ENCODE peak calls at places on chromosomes 6 and 20, in eight cellular contexts. B, Y, N, L, H, W, M and K are unnamed samples.

GRCh38 chr6:129844118-129844891 is 16.8 kb downstream of the TMEM244 start:
- DNase-seq in B (no peak), Y (peak), N (peak), L (no peak), H (no peak), W (no peak), M (no peak), K (no peak)

GRCh38 chr6:168376120-168376519 is 56.5 kb upstream of the DACT2 start:
- DNase-seq in B (no peak), Y (no peak), N (no peak), L (peak), H (no peak), W (no peak), M (no peak), K (peak)

GRCh38 chr6:56058636-56059035 is 183.2 kb upstream of the BMP5 start:
- DNase-seq in B (no peak), Y (peak), N (no peak), L (no peak), H (no peak), W (no peak), M (no peak), K (no peak)

GRCh38 chr20:24751551-24751950 is 197.5 kb upstream of the CST7 start:
- DNase-seq in B (no peak), Y (no peak), N (no peak), L (no peak), H (no peak), W (no peak), M (no peak), K (no peak)

GRCh38 chr6:131488780-131489179 is 84.2 kb upstream of the ARG1 start:
- DNase-seq in B (no peak), Y (no peak), N (no peak), L (no peak), H (no peak), W (no peak), M (no peak), K (no peak)

GRCh38 chr6:145241039-145241438 is 494.3 kb downstream of the EPM2A start:
- DNase-seq in B (peak), Y (peak), N (peak), L (no peak), H (no peak), W (no peak), M (no peak), K (no peak)

GRCh38 chr20:2162125-2162822 is 60.6 kb downstream of the STK35 start:
- DNase-seq in B (no peak), Y (no peak), N (no peak), L (no peak), H (no peak), W (no peak), M (no peak), K (no peak)

GRCh38 chr20:35385733-35386132 is 26.0 kb downstream of the UQCC1 start:
- DNase-seq in B (no peak), Y (peak), N (peak), L (no peak), H (no peak), W (no peak), M (no peak), K (no peak)

GRCh38 chr20:50537546-50538201 is 27.5 kb downstream of the PTPN1 start:
- DNase-seq in B (no peak), Y (no peak), N (no peak), L (no peak), H (no peak), W (no peak), M (no peak), K (no peak)

GRCh38 chr6:138371720-138372119 is 6.0 kb upstream of the SMIM28 start:
- DNase-seq in B (no peak), Y (peak), N (peak), L (no peak), H (no peak), W (no peak), M (no peak), K (no peak)

GRCh38 chr20:54650201-54650722 is 174.9 kb downstream of the DOK5 start:
- DNase-seq in B (no peak), Y (no peak), N (peak), L (no peak), H (no peak), W (no peak), M (no peak), K (no peak)

GRCh38 chr6:142756215-142756630 is 188.8 kb downstream of the HIVEP2 start:
- DNase-seq in B (peak), Y (peak), N (peak), L (no peak), H (no peak), W (no peak), M (no peak), K (no peak)

GRCh38 chr6:56759521-56759920 is 116.8 kb upstream of the DST start:
- DNase-seq in B (no peak), Y (no peak), N (no peak), L (no peak), H (no peak), W (no peak), M (no peak), K (no peak)

GRCh38 chr6:42118162-42119001 is 24.0 kb downstream of the C6orf132 start:
- DNase-seq in B (peak), Y (no peak), N (no peak), L (no peak), H (no peak), W (no peak), M (no peak), K (peak)

GRCh38 chr6:130851026-130851425 is 23.8 kb downstream of the SMLR1 start:
- DNase-seq in B (no peak), Y (no peak), N (peak), L (no peak), H (no peak), W (no peak), M (no peak), K (no peak)

GRCh38 chr6:1551236-1551635 is 58.5 kb upstream of the FOXC1 start:
- DNase-seq in B (no peak), Y (no peak), N (no peak), L (no peak), H (no peak), W (no peak), M (no peak), K (no peak)

GRCh38 chr6:144653885-144654505 is 368.9 kb downstream of the UTRN start:
- DNase-seq in B (peak), Y (no peak), N (no peak), L (no peak), H (no peak), W (no peak), M (no peak), K (no peak)

GRCh38 chr6:40763001-40763400 is 175.8 kb upstream of the LRFN2 start:
- DNase-seq in B (no peak), Y (no peak), N (no peak), L (no peak), H (no peak), W (no peak), M (no peak), K (peak)

GRCh38 chr20:54042021-54042420 is 28.4 kb downstream of the BCAS1 start:
- DNase-seq in B (no peak), Y (no peak), N (no peak), L (no peak), H (no peak), W (no peak), M (no peak), K (no peak)

GRCh38 chr6:118712955-118713354 is 61.6 kb upstream of the CEP85L start:
- DNase-seq in B (no peak), Y (peak), N (peak), L (no peak), H (no peak), W (no peak), M (no peak), K (no peak)

GRCh38 chr6:126030045-126030444 is 43.7 kb downstream of the TRMT11 start:
- DNase-seq in B (no peak), Y (no peak), N (no peak), L (no peak), H (no peak), W (no peak), M (no peak), K (no peak)

GRCh38 chr20:62299666-62300236 is 3.0 kb upstream of the ADRM1 start:
- DNase-seq in B (no peak), Y (no peak), N (no peak), L (no peak), H (no peak), W (no peak), M (no peak), K (no peak)

GRCh38 chr20:62298577-62299249 is 4.1 kb upstream of the ADRM1 start:
- DNase-seq in B (no peak), Y (no peak), N (no peak), L (no peak), H (no peak), W (no peak), M (no peak), K (no peak)

GRCh38 chr20:62296724-62297448 is 5.9 kb upstream of the ADRM1 start:
- DNase-seq in B (no peak), Y (no peak), N (no peak), L (no peak), H (no peak), W (no peak), M (no peak), K (no peak)

GRCh38 chr20:62300319-62300718 is 2.5 kb upstream of the ADRM1 start:
- DNase-seq in B (no peak), Y (no peak), N (no peak), L (no peak), H (no peak), W (no peak), M (no peak), K (no peak)

GRCh38 chr20:62297449-62298227 is 5.2 kb upstream of the ADRM1 start:
- DNase-seq in B (peak), Y (no peak), N (no peak), L (no peak), H (no peak), W (no peak), M (no peak), K (peak)
- TF ChIP-seq CTCF in B (peak), Y (no peak), N (no peak), L (no peak), H (no peak), W (no peak), M (no peak), K (no peak)

GRCh38 chr20:56996533-56996932 is 269.9 kb downstream of the BMP7 start:
- DNase-seq in B (no peak), Y (no peak), N (no peak), L (no peak), H (no peak), W (no peak), M (no peak), K (no peak)

GRCh38 chr20:56995157-56995556 is 271.3 kb downstream of the BMP7 start:
- DNase-seq in B (no peak), Y (no peak), N (no peak), L (no peak), H (no peak), W (no peak), M (no peak), K (no peak)

GRCh38 chr20:56994006-56994405 is 272.4 kb downstream of the BMP7 start:
- DNase-seq in B (no peak), Y (no peak), N (no peak), L (no peak), H (no peak), W (no peak), M (no peak), K (no peak)

GRCh38 chr20:56993020-56993419 is 273.4 kb downstream of the BMP7 start:
- DNase-seq in B (no peak), Y (no peak), N (no peak), L (no peak), H (no peak), W (no peak), M (no peak), K (no peak)

GRCh38 chr20:56995635-56996075 is 270.8 kb downstream of the BMP7 start:
- DNase-seq in B (peak), Y (no peak), N (peak), L (no peak), H (peak), W (peak), M (peak), K (peak)
- TF ChIP-seq CTCF in B (peak), Y (peak), N (peak), L (peak), H (peak), W (peak), M (peak), K (no peak)

DNA sequence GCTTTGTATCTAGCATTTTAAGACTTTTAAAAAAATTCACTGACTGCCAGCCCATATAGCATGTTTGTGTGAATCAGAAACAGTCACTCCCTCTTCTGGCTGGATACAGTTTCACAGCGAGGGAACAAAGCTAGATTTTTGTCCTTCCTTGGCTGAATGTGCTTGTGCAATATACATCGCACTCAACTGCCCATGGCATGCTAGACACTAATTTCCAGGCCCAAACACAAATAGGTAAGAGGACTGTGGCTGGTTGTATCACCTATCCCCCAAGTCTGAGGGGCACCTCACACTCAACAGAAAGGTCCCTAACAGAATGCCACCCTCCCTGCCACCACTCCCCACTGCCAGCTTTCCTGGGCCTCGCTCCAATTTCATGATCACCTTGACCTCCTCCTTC is 16.2 kb upstream of the BLCAP start:
- DNase-seq in B (peak), Y (peak), N (peak), L (no peak), H (no peak), W (no peak), M (no peak), K (no peak)
- TF ChIP-seq CTCF in B (peak), Y (peak), N (peak), L (no peak), H (peak), W (no peak), M (peak), K (no peak)

GRCh38 chr20:40535816-40536215 is 153.2 kb downstream of the MAFB start:
- DNase-seq in B (no peak), Y (no peak), N (peak), L (no peak), H (no peak), W (no peak), M (no peak), K (no peak)

GRCh38 chr20:40536866-40537265 is 152.2 kb downstream of the MAFB start:
- DNase-seq in B (no peak), Y (no peak), N (peak), L (no peak), H (no peak), W (no peak), M (no peak), K (no peak)

DNA sequence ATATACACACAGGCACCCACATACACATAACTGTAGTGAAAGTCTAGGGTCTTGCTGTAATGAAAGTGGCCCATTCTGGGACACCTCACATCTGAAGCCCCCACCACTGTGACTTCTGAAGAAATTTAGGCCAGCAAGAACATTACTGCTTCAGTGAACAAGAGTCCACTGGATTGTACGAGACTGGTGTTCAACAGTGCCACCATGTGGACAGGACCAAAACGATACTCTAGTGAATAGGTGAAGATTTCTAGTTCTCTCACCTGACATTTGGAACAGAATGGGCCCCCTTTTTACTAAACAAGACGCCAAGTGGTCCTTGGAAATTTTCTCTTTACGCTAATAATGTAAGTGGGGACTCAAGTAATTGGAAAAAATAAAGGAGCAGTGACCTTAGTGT is 156.9 kb downstream of the MAFB start:
- DNase-seq in B (peak), Y (peak), N (peak), L (no peak), H (peak), W (peak), M (no peak), K (no peak)
- TF ChIP-seq CTCF in B (peak), Y (peak), N (peak), L (no peak), H (peak), W (peak), M (peak), K (no peak)